ENCODE peak calls at places on chromosome 15, in four cellular contexts. E, N, B and X are unnamed samples.

GRCh38 chr15:29018406-29018805 is 132.6 kb downstream of the APBA2 start:
- DNase-seq in N (no peak), E (no peak), B (no peak), X (no peak)

GRCh38 chr15:48937886-48938285 is 25.8 kb downstream of the SHC4 start:
- DNase-seq in N (no peak), E (no peak), B (no peak), X (no peak)

GRCh38 chr15:77867266-77868047 is 210.1 kb downstream of the TBC1D2B start:
- DNase-seq in B (no peak), N (no peak), E (no peak), X (no peak)

GRCh38 chr15:75156306-75157215 is 45.1 kb upstream of the C15orf39 start:
- DNase-seq in B (no peak), E (no peak), N (no peak), X (no peak)

GRCh38 chr15:25803541-25803940 is 59.6 kb downstream of the ATP10A start:
- DNase-seq in E (no peak), N (no peak), B (no peak), X (no peak)

GRCh38 chr15:87916208-87916607 is 340.3 kb downstream of the NTRK3 start:
- DNase-seq in N (no peak), E (no peak), B (no peak), X (no peak)

GRCh38 chr15:70810916-70811578 is 42.9 kb downstream of the LARP6 start:
- DNase-seq in B (no peak), N (no peak), E (no peak), X (no peak)

GRCh38 chr15:74835312-74835823 is 7.6 kb downstream of the ULK3 start:
- DNase-seq in B (no peak), N (peak), E (no peak), X (no peak)

GRCh38 chr15:90291679-90292356 is 26.3 kb downstream of the NGRN start:
- DNase-seq in B (no peak), E (no peak), N (no peak), X (no peak)

GRCh38 chr15:41332788-41333527 is at the start of gene NUSAP1:
- DNase-seq in B (no peak), E (peak), N (no peak), X (no peak)

GRCh38 chr15:45180201-45180600 is 7.6 kb downstream of the SHF start:
- DNase-seq in N (no peak), E (no peak), B (no peak), X (no peak)

GRCh38 chr15:88701561-88702095 is 62.8 kb downstream of the ISG20 start:
- DNase-seq in N (no peak), B (no peak), E (no peak), X (no peak)